ENCODE peak calls at places on chromosomes 7 and 10, in seven cellular contexts. F is IMR-90, D is H9, R is mesendoderm, V is mesenchymal stem cell, K is trophoblast cell, A is H1. B is an unnamed sample.

GRCh38 chr10:129035052-129035805 is 431.8 kb upstream of the MGMT start:
- DNase-seq in F (no peak), D (no peak), R (no peak), V (no peak), K (no peak), A (no peak), B (no peak)

GRCh38 chr10:79241990-79242619 is 105.2 kb upstream of the PPIF start:
- DNase-seq in F (peak), D (peak), R (peak), V (peak), K (peak), A (no peak), B (no peak)

GRCh38 chr10:17214991-17215781 is 12.9 kb upstream of the VIM start:
- DNase-seq in F (peak), D (no peak), R (no peak), V (peak), K (no peak), A (no peak), B (no peak)

GRCh38 chr10:8044331-8044907 is 10.1 kb upstream of the GATA3 start:
- DNase-seq in F (no peak), D (no peak), R (peak), V (no peak), K (no peak), A (no peak), B (no peak)

GRCh38 chr7:130649004-130649790 is 19.4 kb downstream of the COPG2 start:
- DNase-seq in F (peak), D (no peak), R (peak), V (peak), K (peak), A (no peak), B (no peak)

GRCh38 chr7:591856-592628 is 72.4 kb upstream of the PDGFA start:
- DNase-seq in F (no peak), D (no peak), R (no peak), V (no peak), K (no peak), A (no peak), B (no peak)

GRCh38 chr7:81433692-81434331 is 336.0 kb downstream of the HGF start:
- DNase-seq in F (no peak), D (no peak), R (no peak), V (no peak), K (no peak), A (no peak), B (no peak)

GRCh38 chr7:157438121-157439025 is 101.6 kb downstream of the DNAJB6 start:
- DNase-seq in F (no peak), D (no peak), R (no peak), V (no peak), K (no peak), A (no peak), B (no peak)

GRCh38 chr10:131831561-131831960 is 69.2 kb upstream of the PPP2R2D start:
- DNase-seq in F (no peak), D (no peak), R (no peak), V (no peak), K (no peak), A (no peak), B (no peak)

GRCh38 chr10:133481086-133481643 is 27.4 kb downstream of the SCART1 start:
- DNase-seq in F (no peak), D (no peak), R (no peak), V (no peak), K (no peak), A (no peak), B (no peak)

GRCh38 chr10:78375854-78376785 is 342.5 kb downstream of the RPS24 start:
- DNase-seq in F (no peak), D (no peak), R (no peak), V (no peak), K (no peak), A (no peak), B (no peak)

GRCh38 chr10:48452879-48453412 is 146.5 kb downstream of the MAPK8 start:
- DNase-seq in F (no peak), D (no peak), R (no peak), V (no peak), K (no peak), A (no peak), B (no peak)

GRCh38 chr10:101453791-101454718 is 100.1 kb downstream of the BTRC start:
- DNase-seq in F (peak), D (no peak), R (no peak), V (peak), K (no peak), A (no peak), B (no peak)

GRCh38 chr10:100364735-100365391 is 17.8 kb downstream of the SCD start:
- DNase-seq in F (peak), D (peak), R (peak), V (peak), K (peak), A (no peak), B (no peak)

GRCh38 chr10:12974123-12974844 is 27.2 kb downstream of the CCDC3 start:
- DNase-seq in F (no peak), D (no peak), R (no peak), V (no peak), K (no peak), A (no peak), B (no peak)

GRCh38 chr7:22866965-22867364 is 44.3 kb upstream of the TOMM7 start:
- DNase-seq in F (peak), D (no peak), R (no peak), V (no peak), K (no peak), A (no peak), B (no peak)

GRCh38 chr7:151818674-151819519 is 58.0 kb downstream of the PRKAG2 start:
- DNase-seq in F (no peak), D (peak), R (peak), V (no peak), K (peak), A (no peak), B (no peak)

GRCh38 chr10:33939892-33940291 is 605.4 kb upstream of the NRP1 start:
- DNase-seq in F (no peak), D (peak), R (peak), V (no peak), K (no peak), A (no peak), B (no peak)

GRCh38 chr10:28623483-28623882 is 53.8 kb upstream of the BAMBI start:
- DNase-seq in F (no peak), D (no peak), R (no peak), V (no peak), K (no peak), A (no peak), B (no peak)

GRCh38 chr10:88312855-88313254 is 270.3 kb downstream of the RNLS start:
- DNase-seq in F (no peak), D (no peak), R (no peak), V (no peak), K (no peak), A (no peak), B (no peak)

GRCh38 chr7:92366730-92367129 is 80.6 kb upstream of the GATAD1 start:
- DNase-seq in F (peak), D (no peak), R (no peak), V (no peak), K (no peak), A (no peak), B (no peak)

GRCh38 chr7:87628780-87629569 is 777 bp downstream of the RUNDC3B start:
- DNase-seq in F (no peak), D (peak), R (peak), V (peak), K (peak), A (no peak), B (no peak)

GRCh38 chr7:44213872-44214595 is 13.3 kb downstream of the YKT6 start:
- DNase-seq in F (peak), D (peak), R (peak), V (peak), K (peak), A (peak), B (peak)

GRCh38 chr7:74083928-74084721 is 521 bp downstream of the LIMK1 start:
- DNase-seq in F (peak), D (peak), R (peak), V (peak), K (peak), A (no peak), B (no peak)

GRCh38 chr7:33044986-33045385 is 17.6 kb downstream of the NT5C3A start:
- DNase-seq in F (no peak), D (no peak), R (no peak), V (no peak), K (no peak), A (no peak), B (no peak)

GRCh38 chr7:41117431-41117830 is 585.5 kb downstream of the INHBA start:
- DNase-seq in F (no peak), D (no peak), R (no peak), V (no peak), K (no peak), A (no peak), B (no peak)

GRCh38 chr7:17844514-17845196 is 95.6 kb downstream of the SNX13 start:
- DNase-seq in F (peak), D (no peak), R (peak), V (no peak), K (peak), A (no peak), B (no peak)

GRCh38 chr7:134289423-134289822 is 27.3 kb downstream of the SLC35B4 start:
- DNase-seq in F (no peak), D (no peak), R (no peak), V (no peak), K (no peak), A (no peak), B (no peak)

GRCh38 chr7:130793855-130794618 is 60.0 kb upstream of the KLF14 start:
- DNase-seq in F (peak), D (no peak), R (peak), V (peak), K (no peak), A (no peak), B (no peak)

GRCh38 chr7:155792315-155792960 is 19.8 kb downstream of the SHH start:
- DNase-seq in F (no peak), D (no peak), R (no peak), V (no peak), K (no peak), A (no peak), B (no peak)

GRCh38 chr10:19412531-19412930 is 363.9 kb downstream of the MALRD1 start:
- DNase-seq in F (peak), D (no peak), R (peak), V (peak), K (peak), A (no peak), B (peak)

GRCh38 chr7:6475433-6476186 is 27.9 kb upstream of the DAGLB start:
- DNase-seq in F (no peak), D (no peak), R (no peak), V (no peak), K (no peak), A (no peak), B (no peak)

GRCh38 chr10:47046321-47047126 is 135.3 kb downstream of the PTPN20 start:
- DNase-seq in F (no peak), D (no peak), R (no peak), V (no peak), K (no peak), A (no peak), B (no peak)

GRCh38 chr10:124262971-124263370 is 155.8 kb downstream of the OAT start:
- DNase-seq in F (no peak), D (no peak), R (no peak), V (no peak), K (no peak), A (no peak), B (no peak)

GRCh38 chr10:124255556-124255955 is 162.2 kb upstream of the CHST15 start:
- DNase-seq in F (no peak), D (no peak), R (no peak), V (peak), K (no peak), A (no peak), B (no peak)

GRCh38 chr10:124262249-124262865 is 156.4 kb downstream of the OAT start:
- DNase-seq in F (no peak), D (no peak), R (no peak), V (no peak), K (no peak), A (no peak), B (no peak)

GRCh38 chr10:124256151-124256550 is 162.6 kb downstream of the OAT start:
- DNase-seq in F (no peak), D (no peak), R (no peak), V (no peak), K (no peak), A (no peak), B (no peak)

GRCh38 chr10:124259139-124259825 is 159.4 kb downstream of the OAT start:
- DNase-seq in F (no peak), D (no peak), R (peak), V (peak), K (peak), A (no peak), B (no peak)
- H2AK5ac ChIP-seq in F (no peak), D (no peak), R (no peak), V (no peak), K (no peak), A (no peak), B (no peak)

GRCh38 chr7:40015790-40016296 is 65.8 kb downstream of the CDK13 start:
- DNase-seq in F (peak), D (no peak), R (no peak), V (no peak), K (no peak), A (no peak), B (no peak)
- H2AK5ac ChIP-seq in F (no peak), D (no peak), R (no peak), V (no peak), K (no peak), A (no peak), B (no peak)

DNA sequence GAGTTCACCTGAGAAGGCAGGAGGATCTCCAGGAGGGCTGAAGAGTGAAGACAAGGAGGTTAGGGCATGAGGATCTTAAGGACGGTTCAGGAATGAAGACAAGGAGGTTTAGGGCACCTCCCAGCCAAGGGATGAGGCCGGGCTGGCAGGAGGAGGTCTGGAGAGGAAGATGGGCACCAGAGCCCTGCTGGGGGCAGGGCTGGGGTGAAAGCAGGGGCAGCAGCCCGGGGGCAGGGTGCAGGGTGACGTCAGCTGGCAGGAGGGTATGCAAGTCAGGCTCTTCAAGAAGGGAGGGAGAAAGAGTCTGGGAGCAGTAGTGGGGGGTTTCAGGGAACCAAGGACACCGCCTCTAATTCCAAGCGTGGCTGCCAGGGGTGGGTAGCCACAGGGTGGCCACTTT is 101.7 kb downstream of the C10orf90 start:
- DNase-seq in F (no peak), D (no peak), R (no peak), V (no peak), K (no peak), A (no peak), B (no peak)
- H2AK5ac ChIP-seq in F (no peak), D (no peak), R (peak), V (no peak), K (no peak), A (no peak), B (peak)

DNA sequence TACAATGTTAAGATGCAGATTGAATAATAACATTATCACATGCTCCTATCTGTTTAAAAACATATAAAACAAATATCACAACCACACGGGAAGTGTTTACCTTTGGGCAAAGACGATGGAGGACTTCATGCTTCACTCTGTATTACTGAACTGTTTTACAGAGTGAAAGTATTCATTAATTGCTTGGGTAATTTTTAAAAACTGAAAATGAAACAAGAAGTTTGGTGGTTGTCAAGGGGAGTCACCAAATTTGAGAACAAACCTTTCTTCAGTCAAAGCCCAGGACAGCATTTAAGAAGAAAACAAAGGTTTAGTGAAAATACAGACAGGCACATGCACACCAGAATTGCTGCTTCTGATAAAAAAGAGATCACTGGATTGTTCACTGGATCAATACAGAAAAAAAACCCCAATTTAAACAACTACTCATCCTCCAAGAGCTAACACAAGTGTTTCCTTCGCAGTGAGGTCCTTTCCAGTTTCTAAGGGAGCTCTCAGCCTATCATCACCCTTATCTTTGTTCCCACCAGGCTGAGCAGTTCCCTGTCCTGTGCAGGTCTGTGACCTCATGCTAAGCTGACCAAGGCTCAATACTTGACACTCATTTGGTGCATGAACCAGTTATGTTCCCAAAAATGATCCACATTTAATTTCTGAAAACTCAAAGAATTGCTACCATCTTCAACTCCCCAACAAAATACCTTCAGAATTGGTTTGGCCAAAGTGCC is 8.8 kb downstream of the PARP12 start:
- DNase-seq in F (no peak), D (no peak), R (no peak), V (no peak), K (no peak), A (no peak), B (no peak)
- H2AK5ac ChIP-seq in F (no peak), D (no peak), R (no peak), V (no peak), K (no peak), A (no peak), B (no peak)

GRCh38 chr10:124917939-124918830 is 23.7 kb upstream of the ZRANB1 start:
- DNase-seq in F (peak), D (no peak), R (no peak), V (peak), K (no peak), A (no peak), B (no peak)

GRCh38 chr10:124916585-124917167 is 25.2 kb upstream of the ZRANB1 start:
- DNase-seq in F (peak), D (peak), R (peak), V (peak), K (peak), A (peak), B (peak)

GRCh38 chr10:124916098-124916584 is 25.8 kb upstream of the ZRANB1 start:
- DNase-seq in F (peak), D (no peak), R (no peak), V (peak), K (peak), A (no peak), B (no peak)

GRCh38 chr10:124918906-124919305 is 23.0 kb upstream of the ZRANB1 start:
- DNase-seq in F (peak), D (no peak), R (no peak), V (no peak), K (no peak), A (no peak), B (no peak)

DNA sequence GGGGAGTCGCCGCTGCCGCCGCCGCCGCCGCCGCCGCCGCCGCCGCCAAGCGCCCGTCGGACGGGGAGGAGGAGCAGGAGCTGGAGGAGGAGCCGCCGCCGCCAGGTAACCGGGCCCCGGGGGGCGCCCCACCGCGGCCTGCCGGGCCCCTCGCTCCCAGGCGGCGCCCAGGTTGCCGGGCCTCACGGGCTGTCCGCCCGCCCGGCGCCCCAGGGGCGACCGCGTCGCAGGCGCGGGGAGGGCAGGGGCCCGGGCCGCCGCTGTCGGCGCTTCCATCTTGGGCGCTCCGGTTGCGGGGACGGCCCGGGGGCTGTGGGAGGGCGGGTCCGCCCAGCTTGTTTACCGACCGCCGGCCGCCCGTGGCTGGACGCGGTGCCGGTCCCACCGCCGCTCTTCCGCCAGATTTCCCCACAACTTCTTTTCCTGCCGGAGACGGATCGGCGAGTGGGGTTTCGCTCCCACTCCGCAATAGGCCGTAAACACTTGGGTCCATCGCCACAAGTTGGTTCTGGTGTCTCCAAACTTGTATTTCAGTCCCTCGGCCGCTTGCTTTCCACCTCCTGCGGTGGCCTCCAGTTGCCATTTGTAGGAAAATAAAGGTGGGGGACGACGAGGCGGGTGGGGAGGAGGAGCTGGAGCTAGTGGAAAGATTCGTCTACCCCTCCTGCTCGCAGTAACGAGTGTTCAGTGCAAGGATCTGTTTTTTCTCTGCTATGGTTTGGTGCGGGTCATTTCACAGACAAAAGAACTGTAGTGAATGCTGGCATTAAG is 24.6 kb upstream of the ZRANB1 start:
- DNase-seq in F (peak), D (peak), R (peak), V (peak), K (peak), A (no peak), B (peak)
- H2AK5ac ChIP-seq in F (peak), D (no peak), R (no peak), V (no peak), K (peak), A (no peak), B (peak)

GRCh38 chr10:27433976-27434375 is 70.1 kb upstream of the RAB18 start:
- DNase-seq in F (no peak), D (no peak), R (no peak), V (no peak), K (no peak), A (no peak), B (no peak)
- H2AK5ac ChIP-seq in F (no peak), D (no peak), R (no peak), V (no peak), K (no peak), A (no peak), B (no peak)